ENCODE peak calls at places on chromosomes 7 and 10, in five cellular contexts. Q is GM12878, A is K562, T is SK-N-SH, B is H1. S is an unnamed sample.

GRCh38 chr7:64907641-64908326 is 4.7 kb downstream of the ZNF273 start:
- DNase-seq in T (peak), A (no peak), Q (no peak), B (no peak), S (no peak)

GRCh38 chr10:109264004-109264403 is 659.3 kb downstream of the XPNPEP1 start:
- DNase-seq in T (no peak), Q (no peak), B (no peak), A (no peak), S (no peak)

GRCh38 chr10:102603946-102604345 is 40.3 kb upstream of the TRIM8 start:
- DNase-seq in A (no peak), B (no peak), T (no peak), Q (no peak), S (no peak)

GRCh38 chr10:73810735-73811465 is 498 bp downstream of the NDST2 start:
- DNase-seq in Q (no peak), T (no peak), A (peak), B (no peak), S (peak)

GRCh38 chr10:132452216-132452650 is 55.2 kb downstream of the PWWP2B start:
- DNase-seq in A (no peak), Q (no peak), B (no peak), T (no peak), S (no peak)

GRCh38 chr7:135758531-135758932 is 9.9 kb upstream of the FAM180A start:
- DNase-seq in Q (no peak), B (no peak), A (no peak), T (no peak), S (no peak)

GRCh38 chr7:44791278-44792219 is 4.9 kb upstream of the PPIA start:
- DNase-seq in A (no peak), Q (no peak), T (no peak), B (no peak), S (no peak)

GRCh38 chr7:33418251-33418701 is 288.9 kb downstream of the BBS9 start:
- DNase-seq in B (peak), T (no peak), A (no peak), Q (no peak), S (no peak)

GRCh38 chr7:21945374-21946227 is at the start of gene CDCA7L:
- DNase-seq in Q (peak), T (peak), A (peak), B (peak), S (peak)

GRCh38 chr7:66452165-66452564 is 176.5 kb upstream of the KCTD7 start:
- DNase-seq in Q (no peak), T (no peak), B (no peak), A (no peak), S (peak)

GRCh38 chr7:116139007-116139406 is 71.3 kb upstream of the TES start:
- DNase-seq in Q (no peak), A (no peak), B (no peak), T (no peak), S (no peak)

GRCh38 chr7:69992938-69993337 is 394.7 kb downstream of the AUTS2 start:
- DNase-seq in B (no peak), Q (no peak), A (no peak), T (no peak), S (no peak)

GRCh38 chr10:95836610-95837367 is 71.0 kb upstream of the CC2D2B start:
- DNase-seq in Q (no peak), B (no peak), A (no peak), T (no peak), S (no peak)

GRCh38 chr10:129766611-129767550 is 197.2 kb downstream of the EBF3 start:
- DNase-seq in Q (no peak), A (no peak), T (no peak), B (no peak), S (no peak)

GRCh38 chr10:132102071-132102716 is 36.4 kb downstream of the JAKMIP3 start:
- DNase-seq in B (no peak), Q (no peak), T (no peak), A (no peak), S (no peak)

GRCh38 chr10:76033457-76034196 is 602.2 kb downstream of the LRMDA start:
- DNase-seq in T (no peak), B (no peak), Q (peak), A (no peak), S (peak)

GRCh38 chr10:130192276-130192848 is 56.2 kb downstream of the GLRX3 start:
- DNase-seq in A (no peak), B (no peak), T (no peak), Q (no peak), S (no peak)

GRCh38 chr7:19982841-19983835 is 209.7 kb upstream of the TMEM196 start:
- DNase-seq in A (no peak), T (no peak), B (no peak), Q (peak), S (no peak)

GRCh38 chr10:79056736-79057391 is 11.9 kb upstream of the ZMIZ1 start:
- DNase-seq in T (peak), A (no peak), Q (no peak), B (no peak), S (no peak)

GRCh38 chr10:101564490-101564991 is 23.5 kb downstream of the POLL start:
- DNase-seq in T (no peak), Q (no peak), B (no peak), A (no peak), S (no peak)

GRCh38 chr7:105672820-105673219 is 91.5 kb upstream of the EFCAB10 start:
- DNase-seq in T (no peak), B (no peak), A (no peak), Q (no peak), S (no peak)

GRCh38 chr10:46017733-46018132 is 12.7 kb downstream of the NCOA4 start:
- DNase-seq in T (no peak), A (no peak), Q (no peak), B (no peak), S (no peak)
- TF ChIP-seq JUND in T (no peak), A (no peak), Q (no peak), B (no peak), S (no peak)

DNA sequence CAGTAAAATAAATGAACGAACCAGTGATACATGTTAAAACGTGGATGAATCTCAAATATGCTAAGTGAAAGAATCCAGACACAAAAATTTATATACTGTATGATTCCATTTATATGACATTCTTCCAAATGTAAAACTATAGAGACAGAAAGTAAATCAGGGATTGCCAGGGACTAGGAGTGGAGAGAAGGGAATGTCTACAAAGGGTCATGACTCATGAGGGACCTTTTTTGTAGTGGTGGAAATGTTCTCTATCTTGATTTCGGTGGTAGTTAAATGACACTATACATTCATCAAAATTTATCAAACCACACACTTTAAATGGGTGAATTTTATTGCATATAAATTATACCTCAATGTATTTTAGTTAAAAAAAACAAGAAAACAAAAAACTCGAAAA is 312.2 kb upstream of the GLI3 start:
- DNase-seq in A (no peak), T (no peak), B (no peak), Q (no peak), S (no peak)
- TF ChIP-seq JUND in A (no peak), T (no peak), B (no peak), Q (no peak), S (no peak)

GRCh38 chr7:136897676-136898075 is 29.2 kb downstream of the CHRM2 start:
- DNase-seq in A (no peak), Q (no peak), B (no peak), T (no peak), S (no peak)
- TF ChIP-seq JUND in A (no peak), Q (no peak), B (no peak), T (no peak), S (no peak)

GRCh38 chr7:73908123-73908611 is 47.2 kb downstream of the TMEM270 start:
- DNase-seq in B (no peak), T (peak), Q (no peak), A (no peak), S (no peak)
- TF ChIP-seq JUND in B (no peak), T (no peak), Q (no peak), A (no peak), S (no peak)

GRCh38 chr7:121132940-121133339 is 144.4 kb downstream of the CPED1 start:
- DNase-seq in Q (no peak), T (peak), B (no peak), A (no peak), S (no peak)

GRCh38 chr7:121126201-121126600 is 137.7 kb downstream of the CPED1 start:
- DNase-seq in Q (no peak), B (no peak), T (no peak), A (no peak), S (no peak)

GRCh38 chr7:121123028-121123427 is 134.5 kb downstream of the CPED1 start:
- DNase-seq in B (no peak), Q (no peak), T (no peak), A (no peak), S (no peak)

GRCh38 chr7:121126801-121127534 is 138.5 kb downstream of the CPED1 start:
- DNase-seq in Q (no peak), T (peak), A (no peak), B (no peak), S (no peak)
- TF ChIP-seq JUND in Q (no peak), T (no peak), A (no peak), B (no peak), S (no peak)

GRCh38 chr10:114259825-114260224 is 20.8 kb downstream of the VWA2 start:
- DNase-seq in Q (no peak), T (no peak), A (no peak), B (no peak), S (no peak)
- TF ChIP-seq JUND in Q (no peak), T (no peak), A (no peak), B (no peak), S (no peak)

GRCh38 chr10:32489158-32489557 is 43.2 kb downstream of the CCDC7 start:
- DNase-seq in B (no peak), A (no peak), T (no peak), Q (no peak), S (peak)

DNA sequence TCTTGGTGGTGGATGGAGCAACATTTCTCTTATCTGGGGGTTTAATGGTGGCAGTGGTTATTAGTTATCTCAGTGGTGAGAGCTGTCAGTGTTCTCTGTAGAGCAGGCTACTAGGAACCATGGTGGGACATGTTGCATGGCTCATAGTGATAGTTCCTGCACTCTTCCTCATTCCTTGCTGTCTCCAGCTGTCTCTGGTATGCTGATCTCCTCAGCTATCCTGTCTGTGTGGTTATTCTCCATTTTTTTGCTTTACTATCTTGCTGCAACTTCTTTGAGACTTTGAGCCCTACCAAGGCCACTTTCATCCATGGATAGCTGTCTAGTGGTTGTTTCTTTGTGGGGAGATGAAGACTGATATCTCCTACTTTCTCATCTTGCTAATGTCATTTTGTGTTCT is 44.0 kb downstream of the CCDC7 start:
- DNase-seq in A (no peak), B (no peak), Q (no peak), T (no peak), S (no peak)
- TF ChIP-seq JUND in A (no peak), B (no peak), Q (no peak), T (no peak), S (no peak)

GRCh38 chr7:29285451-29285807 is 90.9 kb downstream of the CHN2 start:
- DNase-seq in A (no peak), B (no peak), Q (peak), T (no peak), S (no peak)

GRCh38 chr7:29284586-29285450 is 90.2 kb downstream of the CHN2 start:
- DNase-seq in A (no peak), Q (no peak), B (no peak), T (no peak), S (no peak)

GRCh38 chr7:29282819-29283414 is 88.3 kb downstream of the CHN2 start:
- DNase-seq in B (no peak), Q (no peak), T (no peak), A (no peak), S (no peak)

GRCh38 chr7:29278362-29279070 is 83.9 kb downstream of the CHN2 start:
- DNase-seq in B (no peak), Q (no peak), A (no peak), T (no peak), S (no peak)

GRCh38 chr7:29281782-29282541 is 87.4 kb downstream of the CHN2 start:
- DNase-seq in A (no peak), Q (no peak), B (no peak), T (peak), S (no peak)
- TF ChIP-seq JUND in A (peak), Q (no peak), B (no peak), T (no peak), S (no peak)

GRCh38 chr10:20888620-20889337 is 8.3 kb downstream of the NEBL start:
- DNase-seq in T (peak), B (no peak), Q (no peak), A (no peak), S (no peak)

GRCh38 chr10:20883552-20883951 is 13.6 kb downstream of the NEBL start:
- DNase-seq in T (no peak), B (no peak), Q (no peak), A (no peak), S (no peak)

GRCh38 chr10:20887706-20888535 is 9.2 kb downstream of the NEBL start:
- DNase-seq in T (peak), Q (no peak), A (no peak), B (no peak), S (no peak)

GRCh38 chr10:20882091-20882490 is 15.0 kb downstream of the NEBL start:
- DNase-seq in B (no peak), T (no peak), A (no peak), Q (no peak), S (no peak)

DNA sequence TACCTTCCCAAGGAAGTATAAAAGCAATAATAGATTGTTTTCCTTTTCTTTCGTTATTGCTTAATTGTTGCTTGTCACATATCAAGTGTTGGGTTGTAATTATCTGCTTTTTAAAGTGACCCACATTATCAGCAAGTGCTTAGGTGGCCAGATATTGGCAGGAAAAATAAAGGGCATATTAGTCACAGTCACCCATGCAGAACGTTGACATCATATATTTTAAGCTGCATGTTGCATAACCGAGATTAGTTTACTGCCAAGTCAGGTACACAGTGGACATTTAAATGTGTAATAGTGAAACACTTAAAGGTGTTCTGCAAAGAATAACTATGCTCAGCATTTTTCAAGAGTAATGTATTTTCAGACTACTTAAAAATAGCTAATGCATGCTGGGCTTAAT is 11.4 kb downstream of the NEBL start:
- DNase-seq in T (no peak), Q (no peak), A (no peak), B (no peak), S (no peak)
- TF ChIP-seq JUND in T (no peak), Q (no peak), A (no peak), B (no peak), S (no peak)

S was measured in T47D.